ENCODE peak calls at places on chromosomes 13 and 19, in five cellular contexts. D is upper lobe of left lung, U is heart right ventricle, S is ascending aorta, I is tibial nerve. L is an unnamed sample.

GRCh38 chr19:17404015-17404414 is 1.4 kb downstream of the BST2 start:
- DNase-seq in D (no peak), U (no peak), S (no peak), I (no peak), L (no peak)

GRCh38 chr13:46668906-46669525 is 116.0 kb downstream of the LRCH1 start:
- DNase-seq in D (no peak), U (no peak), S (no peak), I (no peak), L (no peak)

GRCh38 chr19:17871878-17872250 is at the start of gene SLC5A5:
- DNase-seq in D (no peak), U (no peak), S (no peak), I (no peak), L (no peak)

GRCh38 chr19:35725216-35725861 is 7.5 kb downstream of the KMT2B start:
- DNase-seq in D (no peak), U (no peak), S (no peak), I (no peak), L (no peak)

GRCh38 chr19:33064117-33064777 is 441 bp downstream of the RHPN2 start:
- DNase-seq in D (peak), U (no peak), S (no peak), I (no peak), L (no peak)

GRCh38 chr19:513368-514165 is 6.3 kb downstream of the TPGS1 start:
- DNase-seq in D (peak), U (no peak), S (no peak), I (no peak), L (no peak)

GRCh38 chr13:30153871-30154426 is 153.4 kb downstream of the KATNAL1 start:
- DNase-seq in D (peak), U (no peak), S (no peak), I (no peak), L (no peak)

GRCh38 chr13:112113355-112113754 is 46.4 kb downstream of the SOX1 start:
- DNase-seq in D (no peak), U (no peak), S (no peak), I (no peak), L (no peak)

GRCh38 chr13:35818577-35819165 is 312.5 kb downstream of the DCLK1 start:
- DNase-seq in D (no peak), U (no peak), S (no peak), I (no peak), L (no peak)
- H3K27ac ChIP-seq in D (no peak), U (no peak), S (no peak), I (no peak), L (no peak)

GRCh38 chr13:110024646-110024980 is 238.2 kb upstream of the IRS2 start:
- DNase-seq in D (no peak), U (no peak), S (no peak), I (no peak), L (no peak)
- H3K27ac ChIP-seq in D (peak), U (peak), S (peak), I (peak), L (no peak)

GRCh38 chr19:3671680-3672574 is 28.3 kb downstream of the PIP5K1C start:
- DNase-seq in D (peak), U (no peak), S (no peak), I (no peak), L (no peak)

GRCh38 chr19:3670796-3671679 is 29.2 kb downstream of the PIP5K1C start:
- DNase-seq in D (peak), U (peak), S (peak), I (peak), L (no peak)

GRCh38 chr19:3672993-3673392 is 27.3 kb downstream of the PIP5K1C start:
- DNase-seq in D (peak), U (no peak), S (no peak), I (no peak), L (no peak)

GRCh38 chr19:3673506-3674439 is 26.5 kb downstream of the PIP5K1C start:
- DNase-seq in D (peak), U (no peak), S (no peak), I (no peak), L (no peak)

GRCh38 chr19:3672575-3672948 is 27.7 kb downstream of the PIP5K1C start:
- DNase-seq in D (peak), U (no peak), S (no peak), I (no peak), L (no peak)
- H3K27ac ChIP-seq in D (peak), U (peak), S (peak), I (peak), L (no peak)

GRCh38 chr19:19460258-19460731 is 54.8 kb downstream of the GATAD2A start:
- DNase-seq in D (peak), U (no peak), S (no peak), I (no peak), L (no peak)

GRCh38 chr19:19458110-19458816 is 52.8 kb downstream of the GATAD2A start:
- DNase-seq in D (no peak), U (no peak), S (no peak), I (no peak), L (no peak)

GRCh38 chr19:19459099-19459498 is 53.6 kb downstream of the GATAD2A start:
- DNase-seq in D (no peak), U (no peak), S (no peak), I (no peak), L (no peak)

GRCh38 chr19:19459707-19460251 is 54.3 kb downstream of the GATAD2A start:
- DNase-seq in D (no peak), U (no peak), S (peak), I (no peak), L (no peak)

GRCh38 chr19:19457691-19458090 is 52.2 kb downstream of the GATAD2A start:
- DNase-seq in D (no peak), U (no peak), S (no peak), I (no peak), L (no peak)
- H3K27ac ChIP-seq in D (peak), U (no peak), S (no peak), I (peak), L (no peak)

GRCh38 chr19:45117167-45117594 is 24.2 kb downstream of the PPP1R37 start:
- DNase-seq in D (no peak), U (no peak), S (no peak), I (no peak), L (no peak)
- H3K27ac ChIP-seq in D (no peak), U (no peak), S (no peak), I (no peak), L (no peak)

GRCh38 chr19:34269081-34269480 is 14.7 kb downstream of the GARRE1 start:
- DNase-seq in D (no peak), U (no peak), S (no peak), I (no peak), L (no peak)
- H3K27ac ChIP-seq in D (peak), U (peak), S (peak), I (peak), L (peak)

DNA sequence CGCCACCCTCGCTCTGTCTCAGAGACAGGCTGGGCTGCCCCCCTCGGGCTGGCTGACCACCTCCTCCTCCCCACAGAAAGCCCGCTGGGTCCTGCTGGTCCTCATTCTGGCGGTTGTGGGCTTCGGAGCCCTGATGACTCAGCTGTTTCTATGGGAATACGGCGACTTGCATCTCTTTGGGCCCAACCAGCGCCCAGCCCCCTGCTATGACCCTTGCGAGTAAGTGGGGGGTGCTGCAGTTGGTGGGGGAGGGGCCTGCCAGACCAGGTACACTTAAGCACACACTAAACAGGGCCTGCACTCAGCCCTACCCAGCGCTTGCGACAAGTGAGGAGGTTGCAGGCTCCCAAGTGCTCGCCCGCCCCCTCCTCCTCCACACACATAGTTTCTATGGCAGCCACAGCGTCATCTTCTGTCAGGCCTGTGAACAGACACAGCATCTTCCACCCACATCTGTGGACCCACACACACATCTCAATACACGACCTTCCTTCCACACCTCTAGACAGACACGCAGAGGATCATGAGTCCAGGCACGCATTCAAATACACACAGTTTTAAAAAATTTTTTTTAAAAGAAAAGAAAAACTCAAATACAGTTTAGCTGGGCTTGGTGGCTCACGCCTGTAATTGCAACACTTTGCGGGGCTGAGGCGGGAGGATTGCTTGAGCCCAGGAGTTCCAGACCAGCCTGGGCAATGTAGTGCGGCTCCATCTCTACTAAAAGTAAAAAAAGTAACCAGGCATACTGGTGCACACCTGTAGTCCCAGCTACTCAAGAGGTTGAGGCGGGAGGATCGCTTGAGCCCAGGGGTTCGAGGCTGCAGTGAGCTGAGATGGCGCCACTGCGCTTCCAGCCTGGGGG is 18.4 kb downstream of the PLD3 start:
- DNase-seq in D (no peak), U (no peak), S (no peak), I (no peak), L (no peak)
- H3K27ac ChIP-seq in D (peak), U (no peak), S (no peak), I (peak), L (no peak)

GRCh38 chr19:2249880-2250764 is 999 bp downstream of the AMH start:
- DNase-seq in D (peak), U (no peak), S (no peak), I (no peak), L (no peak)
- H3K27ac ChIP-seq in D (no peak), U (no peak), S (no peak), I (no peak), L (no peak)

GRCh38 chr19:3478409-3479176 is 1.7 kb downstream of the SMIM24 start:
- DNase-seq in D (peak), U (no peak), S (no peak), I (no peak), L (no peak)
- H3K27ac ChIP-seq in D (no peak), U (no peak), S (no peak), I (no peak), L (no peak)

GRCh38 chr19:11196406-11197287 is 698 bp downstream of the KANK2 start:
- DNase-seq in D (peak), U (peak), S (no peak), I (no peak), L (no peak)
- H3K27ac ChIP-seq in D (peak), U (peak), S (peak), I (peak), L (peak)